ENCODE peak calls at places on chromosomes 5 and 9, in ten cellular contexts. M is A549, Y is sigmoid colon, D is esophagus squamous epithelium, T is adrenal gland, G is tibial nerve, P is transverse colon, O is suprapubic skin, C is IMR-90, R is body of pancreas. S is an unnamed sample.

GRCh38 chr9:124272979-124273378 is 15.2 kb downstream of the NEK6 start:
- DNase-seq in P (no peak), O (no peak), C (no peak), D (no peak), Y (no peak), M (no peak), T (no peak), R (no peak), G (no peak), S (no peak)

GRCh38 chr5:177982072-177982727 is 13.8 kb downstream of the PROP1 start:
- DNase-seq in C (no peak), D (no peak), Y (no peak), P (no peak), T (no peak), M (peak), G (no peak), O (no peak), R (peak), S (no peak)

GRCh38 chr9:68740561-68740960 is 35.5 kb downstream of the PIP5K1B start:
- DNase-seq in R (no peak), Y (no peak), D (no peak), C (no peak), M (peak), T (no peak), P (peak), O (no peak), G (no peak), S (no peak)

GRCh38 chr9:121839726-121840500 is 188.5 kb downstream of the DAB2IP start:
- DNase-seq in M (no peak), Y (peak), R (no peak), C (no peak), P (no peak), T (no peak), G (no peak), O (no peak), D (no peak), S (peak)

GRCh38 chr5:124865603-124866354 is 119.3 kb upstream of the ZNF608 start:
- DNase-seq in M (no peak), C (peak), G (no peak), R (no peak), T (no peak), P (no peak), Y (no peak), D (no peak), O (no peak), S (no peak)

GRCh38 chr5:97004423-97005060 is 68.7 kb downstream of the LNPEP start:
- DNase-seq in R (no peak), P (no peak), M (no peak), G (no peak), D (no peak), O (no peak), C (peak), Y (no peak), T (no peak), S (no peak)

GRCh38 chr5:119452060-119452372 is 281 bp upstream of the HSD17B4 start:
- DNase-seq in C (no peak), G (no peak), D (no peak), T (no peak), O (no peak), R (no peak), P (no peak), Y (no peak), M (no peak), S (no peak)

GRCh38 chr5:97998946-97999345 is 774.5 kb upstream of the RGMB start:
- DNase-seq in C (peak), G (no peak), T (no peak), Y (no peak), P (no peak), M (no peak), D (no peak), O (no peak), R (no peak), S (no peak)

GRCh38 chr9:136483589-136484152 is 831 bp upstream of the SEC16A start:
- DNase-seq in C (peak), T (peak), D (peak), Y (peak), R (peak), G (peak), O (peak), M (peak), P (peak), S (peak)

GRCh38 chr5:133854554-133854953 is 113.9 kb downstream of the C5orf15 start:
- DNase-seq in O (no peak), M (no peak), P (no peak), G (no peak), R (no peak), Y (no peak), T (no peak), D (no peak), C (no peak), S (no peak)

GRCh38 chr9:96436456-96437126 is 13.4 kb upstream of the HABP4 start:
- DNase-seq in M (no peak), P (no peak), D (no peak), T (no peak), R (no peak), G (no peak), C (no peak), O (no peak), Y (no peak), S (no peak)

GRCh38 chr5:19891658-19892057 is 96.3 kb downstream of the CDH18 start:
- DNase-seq in G (no peak), O (no peak), D (no peak), C (peak), M (no peak), T (no peak), P (no peak), R (no peak), Y (no peak), S (no peak)

GRCh38 chr5:143121135-143121474 is 282.4 kb downstream of the NR3C1 start:
- DNase-seq in G (no peak), O (no peak), P (no peak), Y (no peak), T (no peak), C (no peak), D (no peak), M (no peak), R (no peak), S (no peak)

GRCh38 chr9:16458696-16459420 is 411.6 kb downstream of the BNC2 start:
- DNase-seq in O (no peak), P (no peak), G (no peak), M (no peak), Y (no peak), C (peak), R (no peak), D (no peak), T (no peak), S (no peak)

GRCh38 chr9:82763631-82764030 is 299.3 kb downstream of the RASEF start:
- DNase-seq in C (no peak), T (no peak), R (no peak), M (peak), Y (no peak), G (no peak), O (no peak), D (no peak), P (no peak), S (no peak)

GRCh38 chr5:142874537-142874936 is 104.4 kb downstream of the ARHGAP26 start:
- DNase-seq in D (no peak), M (peak), G (peak), C (no peak), T (peak), Y (no peak), P (peak), R (peak), O (peak), S (peak)

GRCh38 chr5:73229271-73229670 is 56.3 kb downstream of the TMEM174 start:
- DNase-seq in C (peak), T (no peak), G (no peak), Y (no peak), P (no peak), M (no peak), D (no peak), O (no peak), R (no peak), S (no peak)

GRCh38 chr9:126248680-126249079 is 77.9 kb upstream of the MVB12B start:
- DNase-seq in C (peak), D (no peak), R (no peak), T (no peak), P (no peak), Y (no peak), M (peak), G (no peak), O (no peak), S (no peak)

GRCh38 chr5:174090147-174090546 is 44.6 kb downstream of the NSG2 start:
- DNase-seq in C (no peak), R (no peak), P (no peak), M (no peak), Y (no peak), G (no peak), O (no peak), D (no peak), T (no peak), S (no peak)

GRCh38 chr9:129319076-129319937 is 141.2 kb upstream of the IER5L start:
- DNase-seq in G (no peak), R (no peak), O (peak), P (no peak), D (no peak), C (no peak), T (peak), M (no peak), Y (peak), S (peak)

GRCh38 chr5:98248949-98249348 is 524.5 kb upstream of the RGMB start:
- DNase-seq in G (no peak), M (no peak), T (no peak), O (no peak), R (no peak), P (no peak), Y (no peak), C (peak), D (no peak), S (no peak)

GRCh38 chr9:70177121-70177520 is 81.7 kb upstream of the SMC5 start:
- DNase-seq in T (no peak), Y (no peak), O (no peak), D (no peak), M (no peak), P (no peak), C (peak), G (no peak), R (no peak), S (no peak)

DNA sequence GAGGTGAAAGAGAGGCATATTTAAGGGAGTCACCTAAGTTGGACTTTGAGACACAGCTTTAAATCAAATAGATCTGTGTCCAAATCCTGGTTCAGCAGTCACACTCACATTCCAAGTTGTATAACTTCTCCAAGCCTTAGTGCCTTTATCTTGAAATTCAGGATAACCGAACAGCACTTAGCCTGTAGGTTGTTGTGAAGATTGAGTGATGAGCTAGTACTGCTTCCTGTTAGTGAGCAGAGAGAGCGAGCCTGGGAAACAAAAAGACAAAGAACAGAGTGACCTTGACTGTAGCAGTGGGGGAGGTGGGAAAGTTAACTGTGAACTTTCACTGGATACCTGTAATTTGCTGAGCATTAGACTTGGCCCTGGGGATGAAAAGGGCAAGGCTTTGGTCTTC is 22.4 kb downstream of the MAML1 start:
- DNase-seq in P (no peak), T (no peak), M (no peak), D (no peak), R (peak), C (no peak), O (no peak), Y (no peak), G (no peak), S (no peak)
- H3K27ac ChIP-seq in P (peak), T (peak), M (no peak), D (no peak), R (peak), C (no peak), O (no peak), Y (no peak), G (no peak), S (no peak)

DNA sequence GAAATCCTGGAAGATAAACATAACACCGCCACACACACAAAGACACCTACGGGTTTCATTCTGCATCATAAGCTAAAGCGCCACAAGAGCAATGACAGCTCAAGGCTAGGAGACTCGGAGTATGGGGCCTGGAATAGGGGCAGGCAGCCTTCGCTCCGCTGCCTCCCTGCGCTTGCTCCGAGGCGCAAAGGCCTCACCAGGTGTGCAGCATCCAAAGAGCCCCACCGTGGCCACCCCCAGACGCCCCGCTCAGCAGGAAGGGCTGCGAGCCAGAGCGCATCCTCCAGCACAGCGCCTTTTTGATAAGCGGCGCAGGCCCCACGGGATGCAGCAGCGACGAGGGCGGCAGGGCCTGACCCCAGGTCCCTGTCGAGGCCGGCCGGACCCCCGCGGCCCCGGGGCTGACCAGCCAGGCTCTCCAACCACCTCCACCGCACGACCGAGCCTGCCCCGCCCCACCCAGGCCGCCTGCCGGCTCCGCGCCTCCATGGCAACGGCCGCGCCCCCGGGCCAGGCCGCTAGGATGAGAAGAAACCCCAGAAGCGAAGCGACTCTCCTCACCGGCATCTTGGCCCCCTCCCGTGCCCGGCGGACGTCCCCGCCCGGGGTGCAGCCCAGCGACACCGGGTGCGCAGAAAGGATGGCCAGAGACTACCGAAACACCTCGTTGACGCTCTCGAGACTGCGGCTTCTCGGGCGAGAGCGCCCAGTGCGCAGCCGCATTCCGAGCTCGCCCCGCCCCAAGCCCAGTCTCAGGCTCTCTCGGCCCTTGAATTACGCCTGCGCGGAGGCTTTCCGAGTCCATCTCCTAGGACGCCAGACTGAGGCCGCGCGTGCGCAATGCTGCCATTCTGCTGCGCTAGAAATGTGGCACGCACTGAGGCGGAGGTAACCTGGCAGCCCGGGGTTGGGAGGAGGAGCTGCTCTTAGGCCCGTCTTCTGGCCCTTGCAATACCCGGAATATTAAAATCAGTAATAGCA is at the start of gene KIF3A:
- DNase-seq in R (peak), T (peak), C (peak), O (peak), P (peak), M (peak), Y (peak), D (peak), G (peak), S (peak)
- TF ChIP-seq POLR2A in R (no peak), T (peak), C (no peak), O (no peak), P (peak), M (peak), Y (no peak), D (peak), G (no peak), S (no peak)

DNA sequence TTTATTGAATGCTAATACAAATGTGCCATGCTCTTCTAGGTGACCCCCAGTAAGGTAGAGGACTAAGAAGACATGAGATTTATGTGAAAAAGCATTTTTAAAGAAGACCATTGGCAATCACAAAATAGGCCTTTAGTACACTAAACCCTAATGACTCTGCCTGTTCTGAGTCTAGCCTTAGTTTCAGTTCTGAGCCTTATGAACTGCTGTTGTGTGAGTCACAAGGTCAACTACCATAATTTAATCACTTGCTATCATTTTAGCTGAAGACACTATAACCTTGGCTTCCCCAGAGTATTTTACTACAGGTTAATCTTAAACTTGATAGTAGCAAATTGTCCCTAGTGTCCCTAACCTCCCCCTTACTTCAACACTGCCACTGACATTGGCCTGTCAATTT is 34.4 kb downstream of the APC start:
- DNase-seq in T (no peak), G (no peak), O (no peak), R (no peak), Y (no peak), C (peak), M (no peak), P (no peak), D (no peak), S (no peak)
- H3K27ac ChIP-seq in T (peak), G (no peak), O (no peak), R (no peak), Y (no peak), C (peak), M (no peak), P (no peak), D (no peak), S (no peak)

DNA sequence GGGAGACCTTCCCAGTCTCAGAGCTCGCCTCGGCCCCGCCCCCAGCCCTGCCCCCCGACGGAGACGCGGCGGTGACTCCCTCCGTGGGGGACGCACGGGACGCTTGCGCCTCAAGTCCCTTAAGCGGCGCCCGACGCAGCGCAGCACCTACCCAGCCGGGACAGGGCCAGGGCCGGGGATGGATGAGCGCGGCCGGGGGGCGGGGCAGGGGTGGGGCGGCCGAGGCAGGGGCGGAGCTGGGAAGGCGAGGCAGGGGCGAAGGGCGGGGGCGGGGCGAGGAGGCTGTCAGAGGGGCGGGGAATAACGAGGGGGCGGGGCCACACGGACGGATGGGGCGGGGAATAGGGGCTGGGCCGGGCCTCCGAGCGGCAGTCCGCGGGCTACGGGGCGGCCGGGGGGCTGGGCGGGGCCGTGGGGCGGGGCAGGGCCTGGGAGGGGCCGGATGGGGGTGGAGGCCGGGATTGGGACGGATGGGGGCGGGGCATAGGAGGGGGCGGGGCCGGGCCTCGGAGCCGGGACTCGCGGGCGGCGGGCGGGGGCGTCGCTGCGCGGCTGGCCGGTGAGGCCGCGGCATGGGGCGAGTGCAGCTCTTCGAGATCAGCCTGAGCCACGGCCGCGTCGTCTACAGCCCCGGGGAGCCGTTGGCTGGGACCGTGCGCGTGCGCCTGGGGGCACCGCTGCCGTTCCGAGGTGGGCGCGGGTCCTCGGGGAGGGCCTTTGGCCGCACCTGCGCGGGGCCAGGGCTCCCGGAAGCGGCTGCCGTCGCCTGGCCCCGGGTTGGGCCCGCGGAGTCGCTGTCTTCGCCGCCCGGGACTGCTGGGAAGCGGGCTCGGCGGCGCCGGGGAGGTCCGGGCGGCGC is at the start of gene ARRDC1:
- DNase-seq in G (peak), D (peak), R (peak), C (peak), M (peak), Y (peak), T (peak), P (peak), O (peak), S (peak)
- TF ChIP-seq POLR2A in G (no peak), D (no peak), R (peak), C (peak), M (peak), Y (no peak), T (peak), P (peak), O (peak), S (no peak)

S was measured in spleen.